ENCODE peak calls at places on chromosomes 3 and 15, in seven cellular contexts. F is CD8-positive, alpha-beta T cell; R is fibroblast of lung; M is neural progenitor cell; W is Caco-2; U is esophagus muscularis mucosa; Q is left ventricle myocardium inferior. A is an unnamed sample. For H3K4me1 and H3K9me3, the result is how much of the 10 kb centered on the place peaks cover.

GRCh38 chr3:23808525-23808924 is 2.8 kb downstream of the UBE2E1 start:
- DNase-seq in F (no peak), R (no peak), M (no peak), W (no peak), U (no peak), Q (no peak), A (no peak)

GRCh38 chr3:27509376-27509775 is 25.2 kb upstream of the SLC4A7 start:
- DNase-seq in F (no peak), R (no peak), M (no peak), W (no peak), U (no peak), Q (no peak), A (no peak)

GRCh38 chr3:129014148-129014547 is 13.0 kb downstream of the EFCC1 start:
- DNase-seq in F (no peak), R (no peak), M (no peak), W (no peak), U (no peak), Q (no peak), A (no peak)

GRCh38 chr3:73653877-73654276 is 29.1 kb upstream of the PDZRN3 start:
- DNase-seq in F (no peak), R (peak), M (no peak), W (no peak), U (no peak), Q (no peak), A (no peak)

GRCh38 chr15:65981837-65982696 is 112.8 kb downstream of the RAB11A start:
- DNase-seq in F (peak), R (no peak), M (peak), W (peak), U (no peak), Q (no peak), A (peak)

GRCh38 chr3:57971975-57972374 is 36.2 kb upstream of the FLNB start:
- DNase-seq in F (no peak), R (no peak), M (no peak), W (no peak), U (no peak), Q (no peak), A (no peak)

GRCh38 chr3:150770662-150771061 is 7.7 kb upstream of the SIAH2 start:
- DNase-seq in F (no peak), R (no peak), M (no peak), W (no peak), U (no peak), Q (no peak), A (no peak)

GRCh38 chr3:168914662-168915061 is 748.9 kb downstream of the MECOM start:
- DNase-seq in F (no peak), R (no peak), M (no peak), W (no peak), U (no peak), Q (no peak), A (no peak)

GRCh38 chr3:176906046-176906905 is 291.0 kb downstream of the TBL1XR1 start:
- DNase-seq in F (no peak), R (peak), M (no peak), W (no peak), U (no peak), Q (no peak), A (peak)

GRCh38 chr3:13288732-13289718 is 131.1 kb downstream of the NUP210 start:
- DNase-seq in F (no peak), R (no peak), M (no peak), W (no peak), U (no peak), Q (no peak), A (no peak)

GRCh38 chr15:43370310-43370974 is 401 bp downstream of the ZSCAN29 start:
- DNase-seq in F (no peak), R (peak), M (peak), W (peak), U (no peak), Q (peak), A (peak)

GRCh38 chr15:48358229-48358641 is 27.0 kb downstream of the DUT start:
- DNase-seq in F (no peak), R (peak), M (peak), W (no peak), U (no peak), Q (no peak), A (no peak)

GRCh38 chr15:95857124-95857757 is 473.3 kb upstream of the NR2F2 start:
- DNase-seq in F (no peak), R (peak), M (no peak), W (no peak), U (no peak), Q (no peak), A (no peak)

GRCh38 chr3:39590776-39591175 is 123.3 kb downstream of the MOBP start:
- DNase-seq in F (no peak), R (no peak), M (no peak), W (no peak), U (no peak), Q (no peak), A (no peak)

GRCh38 chr3:149648525-149648924 is 9.3 kb downstream of the WWTR1 start:
- DNase-seq in F (no peak), R (peak), M (no peak), W (no peak), U (no peak), Q (no peak), A (no peak)

GRCh38 chr3:169256791-169257522 is 406.6 kb downstream of the MECOM start:
- DNase-seq in F (no peak), R (peak), M (no peak), W (no peak), U (no peak), Q (no peak), A (no peak)

GRCh38 chr3:8238434-8238833 is 263.2 kb upstream of the LMCD1 start:
- DNase-seq in F (no peak), R (no peak), M (no peak), W (no peak), U (no peak), Q (no peak), A (no peak)

GRCh38 chr3:11713171-11713570 is 69.5 kb upstream of the VGLL4 start:
- DNase-seq in F (no peak), R (no peak), M (no peak), W (no peak), U (no peak), Q (no peak), A (no peak)

GRCh38 chr15:68464451-68465090 is 32.6 kb upstream of the ITGA11 start:
- DNase-seq in F (no peak), R (peak), M (no peak), W (no peak), U (peak), Q (no peak), A (peak)

GRCh38 chr15:47787875-47788274 is 70.6 kb downstream of the SEMA6D start:
- DNase-seq in F (no peak), R (no peak), M (no peak), W (no peak), U (peak), Q (no peak), A (peak)

GRCh38 chr3:154971771-154972326 is 108.3 kb upstream of the MME start:
- DNase-seq in F (no peak), R (peak), M (no peak), W (no peak), U (no peak), Q (no peak), A (no peak)

GRCh38 chr3:37668431-37668830 is 193.2 kb upstream of the CTDSPL start:
- DNase-seq in F (no peak), R (peak), M (no peak), W (no peak), U (peak), Q (no peak), A (no peak)

GRCh38 chr15:95987886-95988573 is 342.5 kb upstream of the NR2F2 start:
- DNase-seq in F (no peak), R (no peak), M (no peak), W (no peak), U (no peak), Q (no peak), A (no peak)

GRCh38 chr3:48656061-48656840 is 6.4 kb downstream of the CELSR3 start:
- DNase-seq in F (peak), R (peak), M (peak), W (no peak), U (peak), Q (peak), A (no peak)

GRCh38 chr15:93025625-93025982 is 63.4 kb downstream of the RGMA start:
- DNase-seq in F (no peak), R (no peak), M (no peak), W (no peak), U (no peak), Q (no peak), A (no peak)

DNA sequence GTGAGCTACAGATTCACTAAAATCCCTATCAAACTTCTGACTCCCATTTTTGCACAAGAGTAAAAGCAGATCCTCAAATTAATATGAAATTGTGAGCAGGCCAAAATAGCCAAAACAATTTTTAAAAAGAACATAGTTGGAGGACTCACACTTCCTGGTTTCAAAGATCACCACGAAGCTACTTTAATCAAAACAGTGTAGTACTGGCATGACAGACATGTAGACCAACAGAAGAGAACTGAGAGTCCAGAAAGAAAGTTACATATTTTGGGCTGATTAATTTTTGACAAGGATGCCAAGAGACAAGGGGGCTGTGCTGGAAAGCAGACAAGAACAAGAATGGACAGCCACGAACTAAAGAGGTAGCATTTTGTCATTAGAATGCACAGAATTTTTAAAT is 14.2 kb downstream of the RYK start:
- DNase-seq in F (no peak), R (no peak), M (no peak), W (no peak), U (no peak), Q (no peak), A (no peak)
- H3K4me1 ChIP-seq in F (under half), R (under half), M (under half), W (under half), U (half or more), Q (half or more), A (under half)

DNA sequence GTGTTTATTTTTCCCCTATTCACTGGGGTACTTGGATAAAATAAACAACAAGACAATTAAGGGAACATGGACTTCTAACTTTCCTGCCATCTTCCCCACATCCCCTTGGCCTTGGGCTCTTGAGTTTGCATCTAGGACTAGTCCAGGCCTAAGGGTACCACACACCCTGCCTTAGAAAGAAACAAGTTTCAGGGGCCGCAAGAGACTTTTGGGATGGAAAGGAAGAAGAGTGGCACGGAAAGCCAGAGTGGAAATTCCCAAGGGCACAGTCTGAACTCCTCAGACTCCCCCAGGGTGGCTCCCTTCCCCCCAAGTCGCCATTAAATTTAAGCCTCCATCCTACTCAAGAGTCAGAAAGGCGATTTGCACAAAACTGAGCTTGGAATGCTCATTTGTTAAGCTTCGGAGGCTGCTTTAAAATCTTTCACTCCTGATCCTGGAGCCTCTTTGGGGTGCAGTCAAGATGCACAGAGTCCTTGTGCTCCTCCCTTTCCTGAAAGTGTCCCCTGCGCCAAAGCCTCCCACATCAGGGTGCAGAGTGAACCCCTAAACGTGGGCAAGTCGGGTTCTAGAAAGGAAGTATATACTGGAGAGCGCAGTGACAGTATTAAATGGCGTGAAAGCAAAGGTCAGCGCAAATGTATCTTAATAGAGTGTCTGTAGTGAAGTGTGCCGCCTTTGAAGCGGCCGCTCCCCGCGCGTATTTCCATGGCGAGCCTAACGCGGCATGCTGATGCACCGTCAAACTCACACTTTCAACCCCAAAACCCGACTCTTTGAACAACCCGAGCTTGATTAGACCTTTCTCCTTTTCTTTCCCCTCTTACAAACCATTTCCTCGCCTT is 18.6 kb downstream of the ZIC4 start:
- DNase-seq in F (no peak), R (no peak), M (peak), W (no peak), U (no peak), Q (no peak), A (no peak)
- H3K9me3 ChIP-seq in F (under half), R (under half), M (under half), W (under half), U (under half), Q (under half), A (under half)

GRCh38 chr3:195153121-195153520 is 117.8 kb downstream of the XXYLT1 start:
- DNase-seq in F (no peak), R (peak), M (peak), W (no peak), U (no peak), Q (no peak), A (peak)

GRCh38 chr3:195151866-195152526 is 119.0 kb downstream of the XXYLT1 start:
- DNase-seq in F (no peak), R (peak), M (no peak), W (no peak), U (no peak), Q (no peak), A (no peak)

GRCh38 chr3:195154111-195154791 is 116.7 kb downstream of the XXYLT1 start:
- DNase-seq in F (no peak), R (peak), M (no peak), W (no peak), U (no peak), Q (no peak), A (no peak)

GRCh38 chr3:195154793-195155535 is 116.0 kb downstream of the XXYLT1 start:
- DNase-seq in F (no peak), R (peak), M (no peak), W (peak), U (peak), Q (peak), A (peak)

DNA sequence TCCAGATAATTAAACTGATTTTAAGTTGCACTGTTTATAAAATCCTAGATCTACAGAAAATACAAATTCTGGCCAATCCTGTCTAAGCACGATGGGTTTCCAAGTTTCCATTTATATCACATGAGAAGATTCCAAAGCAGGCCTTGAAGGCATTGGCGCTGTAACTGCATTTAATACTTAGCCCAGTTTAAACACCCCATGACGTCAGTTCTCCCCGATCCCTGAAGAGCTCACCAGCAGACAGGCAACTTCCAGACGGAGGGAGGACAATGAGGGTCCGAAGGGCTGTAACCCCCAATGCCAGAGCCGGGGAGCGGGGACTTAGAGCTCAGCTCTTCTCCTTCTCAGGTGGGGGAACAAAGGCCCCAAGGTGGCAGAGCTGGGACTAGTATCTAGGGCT is 117.3 kb downstream of the XXYLT1 start:
- DNase-seq in F (no peak), R (peak), M (no peak), W (no peak), U (no peak), Q (no peak), A (no peak)
- H3K4me3 ChIP-seq in F (no peak), R (no peak), M (no peak), W (no peak), U (no peak), Q (no peak), A (no peak)

DNA sequence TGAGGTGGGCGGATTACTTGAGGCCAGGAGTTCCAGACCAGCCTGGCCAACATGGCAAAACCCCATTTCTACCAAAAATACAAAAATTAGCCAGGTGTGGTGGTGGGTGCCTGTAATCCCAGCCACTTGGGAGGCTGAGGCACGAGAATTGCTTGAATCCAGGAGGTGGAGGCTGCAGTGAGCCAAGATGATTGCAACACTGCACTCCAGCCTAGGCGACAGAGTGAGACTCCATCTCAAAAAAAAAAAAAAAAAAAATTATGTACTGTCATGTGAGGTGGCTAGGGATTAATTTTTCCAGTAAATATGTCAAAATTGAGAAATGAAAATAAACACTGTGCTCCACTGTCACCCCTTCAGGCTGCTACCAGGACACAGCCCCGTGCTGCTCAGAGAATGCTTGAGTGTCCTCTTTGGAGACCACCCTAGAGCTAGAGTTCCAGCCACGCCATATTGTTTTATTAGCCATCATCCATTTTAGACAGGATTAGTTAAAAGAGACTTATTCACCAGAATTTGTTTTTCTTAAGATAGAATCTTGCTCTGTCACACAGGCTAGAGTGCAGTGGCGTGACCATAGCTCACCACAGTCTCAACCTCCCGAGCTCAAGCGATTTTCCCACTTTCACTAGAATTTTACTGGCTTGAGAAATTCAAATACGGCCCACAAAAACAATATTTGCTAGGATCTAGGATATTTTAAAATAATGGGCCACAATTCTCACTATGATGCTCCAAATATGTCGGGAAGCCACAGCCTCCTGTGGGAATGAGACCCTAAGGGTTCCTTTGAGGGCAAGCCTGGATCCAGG is 680 bp downstream of the CD80 start:
- DNase-seq in F (no peak), R (no peak), M (no peak), W (no peak), U (no peak), Q (no peak), A (no peak)
- H3K4me1 ChIP-seq in F (under half), R (under half), M (under half), W (under half), U (under half), Q (under half), A (under half)